ENCODE peak calls at places on chromosomes 13 and 19, in five cellular contexts. H is neural progenitor cell; B is CD8-positive, alpha-beta T cell; F is left ventricle myocardium inferior; L is heart right ventricle. O is an unnamed sample. For H3K4me1 and H3K27me3, the result is how much of the 10 kb centered on the place peaks cover.

GRCh38 chr13:26914624-26915023 is 154.0 kb upstream of the GPR12 start:
- DNase-seq in B (no peak), L (no peak), H (no peak), F (no peak), O (no peak)

GRCh38 chr13:40059540-40060232 is 404.2 kb downstream of the COG6 start:
- DNase-seq in B (no peak), L (no peak), F (no peak), H (no peak), O (no peak)

GRCh38 chr19:19562665-19563347 is 24.7 kb downstream of the CILP2 start:
- DNase-seq in F (no peak), L (no peak), H (peak), B (peak), O (no peak)

GRCh38 chr13:40388617-40389016 is 277.8 kb downstream of the FOXO1 start:
- DNase-seq in F (no peak), H (no peak), L (no peak), B (peak), O (no peak)

GRCh38 chr19:37468961-37469777 is at the start of gene ZNF570:
- DNase-seq in B (peak), H (peak), L (peak), F (peak), O (peak)

GRCh38 chr13:76016799-76017198 is 380.7 kb downstream of the LMO7 start:
- DNase-seq in F (no peak), L (no peak), B (no peak), H (peak), O (peak)

GRCh38 chr19:13610042-13610691 is 103.9 kb upstream of the CACNA1A start:
- DNase-seq in H (peak), F (no peak), B (no peak), L (no peak), O (no peak)

GRCh38 chr13:40064154-40064713 is 408.8 kb downstream of the COG6 start:
- DNase-seq in L (no peak), H (no peak), B (no peak), F (no peak), O (no peak)

GRCh38 chr13:40440990-40441820 is 225.2 kb downstream of the FOXO1 start:
- DNase-seq in B (no peak), F (peak), H (no peak), L (peak), O (no peak)

GRCh38 chr13:80630685-80631121 is 289.8 kb upstream of the SPRY2 start:
- DNase-seq in F (no peak), L (peak), B (no peak), H (no peak), O (no peak)

GRCh38 chr13:24133396-24133795 is 27.1 kb upstream of the SPATA13 start:
- DNase-seq in H (no peak), L (no peak), F (no peak), B (no peak), O (no peak)

GRCh38 chr19:13100031-13100588 is 2.5 kb downstream of the LYL1 start:
- DNase-seq in B (peak), F (no peak), L (no peak), H (no peak), O (no peak)

GRCh38 chr19:55454787-55455243 is 6.6 kb downstream of the ISOC2 start:
- DNase-seq in H (peak), F (no peak), L (no peak), B (peak), O (peak)

GRCh38 chr19:13083627-13084026 is 19.0 kb downstream of the LYL1 start:
- DNase-seq in H (no peak), L (no peak), F (no peak), B (no peak), O (no peak)

DNA sequence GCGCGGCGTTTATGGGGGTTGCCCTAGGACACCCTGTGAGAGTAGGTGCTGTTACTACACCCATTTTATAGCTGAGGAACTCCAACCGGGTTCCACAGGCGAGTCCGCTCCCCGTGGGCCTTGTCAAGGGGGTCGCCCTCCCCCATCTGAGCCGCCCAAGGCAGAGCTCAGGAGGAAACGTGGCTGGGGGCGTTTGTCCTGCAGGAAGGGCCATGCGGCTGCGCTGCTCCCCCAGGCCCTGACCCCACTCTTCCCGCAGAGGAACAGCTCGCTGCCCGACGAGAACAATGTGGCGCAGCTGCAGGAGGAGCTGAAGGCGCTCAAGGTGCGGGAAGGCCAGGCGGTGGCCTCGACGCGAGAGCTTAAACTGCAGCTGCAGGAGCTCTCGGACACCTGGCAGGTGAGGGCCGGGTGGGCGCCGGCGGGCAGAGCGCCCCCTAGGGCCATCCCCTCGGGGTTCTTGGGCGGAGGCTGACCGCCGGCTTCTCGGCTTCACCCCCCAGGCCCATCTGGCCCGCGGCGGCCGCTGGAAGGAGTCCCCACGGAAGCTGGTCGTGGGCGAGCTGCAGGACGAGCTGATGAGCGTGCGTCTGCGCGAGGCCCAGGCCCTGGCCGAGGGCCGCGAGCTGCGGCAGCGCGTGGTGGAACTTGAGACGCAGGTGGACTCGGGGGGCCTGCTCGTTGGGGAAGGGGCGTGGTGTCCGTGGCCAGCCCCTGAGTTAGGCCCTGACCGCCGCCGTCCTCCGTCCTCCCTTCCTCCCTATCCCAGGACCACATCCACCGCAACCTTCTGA is 12.4 kb downstream of the PRR36 start:
- DNase-seq in L (no peak), B (no peak), F (no peak), H (peak), O (no peak)
- H3K4me1 ChIP-seq in L (under half), B (under half), F (under half), H (under half), O (under half)

DNA sequence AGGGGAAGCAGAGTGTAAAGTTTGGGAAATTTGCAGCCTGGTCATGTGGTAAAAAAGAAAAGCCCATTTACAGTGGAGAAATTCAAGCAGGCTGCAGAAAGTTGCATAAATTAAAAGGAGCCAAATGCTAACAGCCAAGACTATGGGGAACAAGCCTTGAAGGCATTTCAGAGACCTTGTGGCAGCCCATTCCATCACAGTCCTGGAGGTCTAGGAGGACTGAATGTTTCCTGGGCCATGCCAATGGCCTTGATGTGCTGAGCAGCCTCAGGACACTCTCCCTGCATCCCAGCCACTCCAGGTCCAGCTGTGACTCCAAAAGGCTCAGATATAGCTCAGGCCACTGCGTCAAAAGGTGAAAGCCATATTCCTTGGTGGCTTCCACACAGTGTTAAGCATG is 1202.4 kb upstream of the ATXN8OS start:
- DNase-seq in F (no peak), B (no peak), H (no peak), L (no peak), O (no peak)
- H3K27me3 ChIP-seq in F (under half), B (under half), H (under half), L (under half), O (under half)

DNA sequence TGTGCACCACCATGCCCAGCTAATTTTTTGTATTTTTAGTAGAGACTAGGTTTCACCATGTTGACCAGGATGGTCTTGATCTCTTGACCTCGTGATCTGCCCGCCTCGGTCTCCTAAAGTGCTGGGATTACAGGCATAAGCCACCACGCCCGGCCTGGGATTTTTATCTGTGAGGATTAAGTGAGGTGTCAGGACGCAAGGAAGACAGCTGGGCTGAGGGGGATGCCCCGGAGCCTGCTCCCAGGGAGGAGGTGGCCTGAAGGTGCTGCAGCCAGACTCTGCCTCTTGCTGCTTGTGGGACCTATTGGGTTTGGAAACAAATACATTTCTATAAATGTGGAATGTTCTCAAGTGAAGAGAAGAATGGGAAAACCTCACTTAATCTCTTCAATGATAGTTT is 131.6 kb downstream of the OLFM4 start:
- DNase-seq in L (no peak), H (no peak), F (no peak), B (no peak), O (no peak)
- H3K4me1 ChIP-seq in L (under half), H (under half), F (under half), B (under half), O (under half)

DNA sequence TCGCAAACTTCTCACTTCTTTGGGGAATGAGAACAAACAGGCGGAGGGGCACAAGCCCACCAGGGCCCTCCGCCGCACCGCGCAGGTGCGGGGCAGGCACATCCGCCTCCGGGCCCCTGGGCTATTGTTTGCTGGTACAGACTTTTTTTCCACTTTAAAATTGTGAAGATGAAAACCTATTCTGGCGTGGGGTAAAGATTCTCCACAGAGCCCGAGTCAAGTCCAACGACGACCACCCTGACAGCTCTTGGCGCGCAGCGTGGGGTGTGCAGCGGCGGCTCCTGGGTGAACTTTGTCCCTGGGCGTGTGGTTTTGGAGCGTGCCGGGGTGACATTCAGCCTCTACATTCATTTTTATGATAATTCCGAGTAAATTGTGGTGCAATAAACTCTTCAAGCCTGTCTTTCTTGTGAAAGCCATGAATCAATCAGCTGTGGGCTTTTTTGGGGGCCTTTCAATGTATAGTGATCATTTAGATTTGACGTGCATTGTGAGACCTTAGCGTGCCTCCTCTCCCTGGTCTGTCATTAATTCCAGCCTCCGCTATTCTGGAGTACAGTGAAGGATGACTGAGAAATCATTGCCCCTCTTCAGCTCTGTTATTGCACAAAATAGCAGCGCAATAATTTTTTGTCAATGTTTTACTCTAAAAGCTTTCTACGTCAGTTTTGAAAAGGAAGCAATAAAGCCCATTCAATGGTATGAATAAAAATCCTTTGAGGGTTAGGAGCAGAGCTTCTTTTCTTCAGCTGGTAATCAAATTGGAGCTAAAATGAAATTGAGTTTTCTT is 90.0 kb downstream of the TEX29 start:
- DNase-seq in B (no peak), F (no peak), L (no peak), H (no peak), O (peak)
- H3K27me3 ChIP-seq in B (under half), F (half or more), L (half or more), H (under half), O (half or more)

DNA sequence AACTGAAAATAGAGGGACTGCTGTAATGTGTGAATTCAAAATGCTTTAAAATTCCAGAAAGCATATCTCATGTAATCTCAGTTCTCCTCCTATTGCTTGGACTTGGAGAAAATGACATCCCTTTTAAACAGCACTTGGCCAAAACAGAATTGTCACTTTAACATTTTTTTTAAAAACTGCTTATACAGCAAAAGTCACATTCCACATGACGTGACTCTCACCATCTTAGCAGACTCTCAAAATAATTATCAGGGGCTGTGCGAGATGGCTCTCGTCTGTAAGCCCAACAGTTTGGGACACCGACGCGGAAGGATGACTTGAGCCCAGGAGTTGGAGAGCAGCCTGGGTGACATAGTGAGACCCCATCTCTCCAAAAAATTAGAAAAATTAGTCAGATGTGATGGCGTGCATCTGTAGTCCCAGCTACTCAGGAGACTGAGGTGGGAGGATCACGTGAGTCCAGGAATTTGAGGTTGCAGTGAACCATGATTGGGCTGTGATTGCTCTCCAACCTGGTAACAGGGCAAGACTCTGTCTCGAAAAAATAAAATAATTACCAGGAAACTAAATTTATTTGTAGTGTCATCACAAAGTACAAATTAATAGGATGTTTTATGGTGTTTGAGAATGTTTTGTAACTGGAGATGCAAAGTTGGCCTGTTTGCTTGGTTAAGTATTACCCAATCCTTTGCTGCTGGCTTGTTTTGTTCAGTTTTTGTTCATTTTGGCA is 8.8 kb downstream of the SAFB start:
- DNase-seq in F (no peak), B (no peak), L (no peak), H (no peak), O (no peak)
- H3K4me1 ChIP-seq in F (half or more), B (half or more), L (half or more), H (under half), O (under half)

GRCh38 chr19:29625316-29625715 is 19.2 kb downstream of the POP4 start:
- DNase-seq in B (no peak), F (no peak), H (peak), L (no peak), O (no peak)

GRCh38 chr19:29626386-29626785 is 20.3 kb downstream of the POP4 start:
- DNase-seq in F (no peak), H (no peak), L (no peak), B (no peak), O (no peak)

GRCh38 chr19:29622191-29623070 is 16.3 kb downstream of the POP4 start:
- DNase-seq in L (no peak), B (peak), F (no peak), H (peak), O (no peak)

GRCh38 chr19:29623726-29624488 is 17.8 kb downstream of the POP4 start:
- DNase-seq in L (no peak), F (no peak), H (no peak), B (peak), O (no peak)

DNA sequence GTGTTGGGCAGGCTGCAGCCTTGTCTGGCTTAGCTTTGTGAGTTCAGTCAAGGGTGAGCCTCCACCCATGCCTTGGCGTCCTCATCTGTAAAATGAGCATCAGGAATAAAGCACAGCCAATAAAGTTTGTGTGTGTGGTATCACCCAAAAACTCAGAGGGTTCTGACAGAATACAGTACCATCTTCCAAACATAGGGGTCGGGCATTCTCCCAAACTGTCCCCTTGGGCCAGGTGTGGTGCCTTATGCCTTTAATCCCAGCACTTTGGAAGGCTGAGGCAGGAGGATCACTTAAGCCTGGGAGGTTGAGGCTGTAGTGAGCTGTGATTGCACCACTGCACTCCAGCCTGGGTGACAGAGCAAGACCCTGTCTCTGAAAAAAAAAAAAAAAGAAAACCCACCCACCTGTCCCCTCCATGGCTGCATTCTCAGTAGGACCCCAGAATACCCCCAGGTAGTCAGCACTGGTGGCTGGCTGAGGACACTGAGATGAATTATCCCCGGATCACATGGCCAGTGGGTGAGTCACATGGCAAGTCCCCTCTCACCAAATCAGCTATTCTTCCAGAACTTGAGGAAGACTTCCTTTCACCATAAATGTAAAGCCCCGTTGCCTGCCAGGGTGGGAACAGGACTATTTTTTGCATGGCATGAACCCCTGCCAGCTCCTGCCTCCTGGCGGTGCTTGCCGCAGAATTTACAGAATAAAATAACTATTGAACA is 18.6 kb downstream of the POP4 start:
- DNase-seq in H (no peak), L (no peak), B (no peak), F (no peak), O (no peak)
- H3K27me3 ChIP-seq in H (under half), L (under half), B (under half), F (under half), O (under half)

GRCh38 chr13:110449225-110450015 is 112.1 kb downstream of the RAB20 start:
- DNase-seq in L (no peak), H (no peak), F (no peak), B (no peak), O (no peak)
- H3K4me1 ChIP-seq in L (under half), H (under half), F (under half), B (under half), O (under half)

DNA sequence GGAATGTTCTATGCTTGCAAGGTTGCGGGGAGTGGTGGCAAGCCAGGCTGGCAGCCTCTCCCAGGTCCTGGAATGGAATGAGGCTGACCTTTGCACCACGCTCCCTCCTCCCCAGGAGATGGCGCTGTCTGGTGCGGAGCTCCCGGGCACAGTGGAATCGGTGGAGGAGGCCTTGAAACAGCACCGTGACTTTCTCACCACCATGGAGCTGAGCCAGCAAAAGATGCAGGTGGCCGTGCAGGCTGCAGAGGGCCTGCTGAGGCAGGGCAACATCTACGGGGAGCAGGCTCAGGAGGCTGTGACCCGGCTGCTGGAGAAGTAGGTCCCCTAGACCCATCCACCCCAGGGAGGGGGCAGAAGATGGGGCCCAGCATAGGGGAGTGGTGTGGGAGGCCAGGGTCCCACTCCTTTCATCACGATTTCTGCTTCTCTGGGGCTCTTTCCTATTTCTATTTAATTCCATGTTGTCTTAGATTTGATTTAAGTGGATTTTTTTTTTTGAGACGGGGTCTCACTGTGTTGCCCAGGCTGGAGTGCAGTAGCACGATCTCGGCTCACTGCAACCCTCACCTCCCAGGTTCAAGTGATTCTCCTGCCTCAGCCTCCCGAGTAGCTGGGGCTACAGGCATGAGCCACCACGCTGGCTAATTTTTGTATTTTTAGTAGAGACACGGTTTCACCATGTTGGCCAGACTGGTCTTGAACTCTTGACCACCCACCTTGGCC is 53.2 kb upstream of the SHKBP1 start:
- DNase-seq in L (peak), H (peak), B (no peak), F (peak), O (peak)
- H3K27me3 ChIP-seq in L (under half), H (under half), B (under half), F (under half), O (under half)

DNA sequence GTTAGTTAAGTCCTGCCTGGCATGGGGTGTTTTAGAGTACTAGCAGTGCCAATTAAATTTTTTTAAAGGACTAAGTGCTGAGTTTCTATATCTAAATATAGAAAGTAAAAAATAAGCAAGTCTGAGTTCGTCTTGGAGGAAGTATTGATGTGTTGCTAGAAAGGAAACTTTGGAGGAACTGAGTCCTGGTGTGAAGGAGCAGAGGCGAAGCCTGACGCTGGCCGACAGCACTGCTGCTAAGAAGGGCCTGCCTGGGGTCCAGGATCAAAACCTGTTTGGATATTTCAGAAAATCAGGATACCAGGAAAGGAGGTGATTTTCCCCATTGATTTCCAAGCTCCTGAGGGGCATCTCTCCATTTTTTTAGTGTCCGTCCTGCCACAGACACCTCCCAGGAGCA is 38.3 kb upstream of the NPAS1 start:
- DNase-seq in F (no peak), H (no peak), L (no peak), B (no peak), O (no peak)
- H3K4me1 ChIP-seq in F (half or more), H (under half), L (half or more), B (under half), O (under half)

O was measured in HAP-1.